ENCODE peak calls at places on chromosomes 5 and 9, in five cellular contexts. B, L, S, K and H are unnamed samples.

GRCh38 chr5:106595864-106596263 is 1074.9 kb downstream of the EFNA5 start:
- DNase-seq in B (no peak), L (no peak), S (no peak), K (no peak), H (no peak)

GRCh38 chr5:150571836-150572235 is 63.9 kb downstream of the NDST1 start:
- DNase-seq in B (no peak), L (no peak), S (no peak), K (no peak), H (no peak)

GRCh38 chr9:108844391-108844790 is 11.4 kb downstream of the ACTL7B start:
- DNase-seq in B (no peak), L (no peak), S (no peak), K (no peak), H (no peak)

GRCh38 chr5:161851691-161852299 is 3.9 kb downstream of the GABRA1 start:
- DNase-seq in B (peak; percentile 7), L (no peak), S (peak; percentile 3), K (no peak), H (no peak)

GRCh38 chr9:109806506-109807115 is 26.6 kb downstream of the PALM2AKAP2 start:
- DNase-seq in B (no peak), L (no peak), S (no peak), K (no peak), H (no peak)

GRCh38 chr5:72018158-72018803 is 89.0 kb upstream of the MAP1B start:
- DNase-seq in B (peak; percentile 74), L (peak; percentile 73), S (peak; percentile 39), K (peak; percentile 31), H (no peak)

GRCh38 chr9:2015581-2016410 is 649 bp downstream of the SMARCA2 start:
- DNase-seq in B (peak; percentile 36), L (peak; percentile 59), S (peak; percentile 71), K (peak; percentile 43), H (no peak)

GRCh38 chr5:121024416-121025311 is 560.6 kb downstream of the PRR16 start:
- DNase-seq in B (no peak), L (no peak), S (no peak), K (no peak), H (no peak)

GRCh38 chr5:73487815-73488214 is 10.4 kb upstream of the BTF3 start:
- DNase-seq in B (no peak), L (no peak), S (no peak), K (no peak), H (no peak)

GRCh38 chr5:169467382-169467781 is 116.2 kb upstream of the SPDL1 start:
- DNase-seq in B (peak; percentile 25), L (no peak), S (no peak), K (no peak), H (no peak)

GRCh38 chr9:98374385-98375051 is 119.1 kb upstream of the TBC1D2 start:
- DNase-seq in B (peak; percentile 84), L (no peak), S (no peak), K (no peak), H (no peak)

GRCh38 chr9:82421498-82421897 is 432.9 kb downstream of the SPATA31D1 start:
- DNase-seq in B (no peak), L (no peak), S (no peak), K (no peak), H (no peak)

GRCh38 chr9:73579823-73580222 is 428.2 kb downstream of the ANXA1 start:
- DNase-seq in B (no peak), L (no peak), S (no peak), K (no peak), H (no peak)

GRCh38 chr5:128913551-128913950 is 51.7 kb upstream of the SLC27A6 start:
- DNase-seq in B (no peak), L (no peak), S (no peak), K (no peak), H (no peak)

GRCh38 chr9:81032831-81033230 is 656.5 kb downstream of the TLE1 start:
- DNase-seq in B (no peak), L (no peak), S (no peak), K (no peak), H (no peak)

GRCh38 chr5:73273379-73274050 is 100.5 kb downstream of the TMEM174 start:
- DNase-seq in B (peak; percentile 83), L (no peak), S (no peak), K (no peak), H (no peak)

GRCh38 chr9:137751616-137752015 is 126.0 kb upstream of the CACNA1B start:
- DNase-seq in B (no peak), L (no peak), S (no peak), K (no peak), H (no peak)

DNA sequence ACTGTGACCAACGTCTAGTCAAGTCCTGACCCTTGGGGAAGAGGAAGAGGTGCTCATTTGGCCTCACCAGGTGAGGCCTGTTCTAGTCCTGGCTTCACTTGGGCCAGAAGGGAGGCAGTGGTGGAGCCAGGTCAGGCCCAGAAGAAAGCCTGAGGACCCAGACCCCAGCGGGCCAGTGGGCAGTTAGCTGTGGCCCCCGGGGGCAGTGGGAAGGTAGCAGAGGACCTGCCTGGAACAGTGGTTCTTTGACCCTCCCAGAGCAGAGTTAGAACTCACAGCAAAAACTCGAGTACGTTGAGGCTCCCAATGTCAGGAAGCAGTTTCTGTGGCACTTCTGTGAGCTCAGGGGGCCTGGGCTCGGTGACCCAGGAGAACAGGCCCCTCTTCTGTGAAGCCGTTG is 66.0 kb upstream of the GARNL3 start:
- DNase-seq in B (no peak), L (no peak), S (no peak), K (no peak), H (no peak)
- H3K27ac ChIP-seq in B (peak overlapping the region; percentile 64), L (no peak overlapping the region), S (no peak overlapping the region), K (no peak overlapping the region), H (peak overlapping the region; percentile 17)

DNA sequence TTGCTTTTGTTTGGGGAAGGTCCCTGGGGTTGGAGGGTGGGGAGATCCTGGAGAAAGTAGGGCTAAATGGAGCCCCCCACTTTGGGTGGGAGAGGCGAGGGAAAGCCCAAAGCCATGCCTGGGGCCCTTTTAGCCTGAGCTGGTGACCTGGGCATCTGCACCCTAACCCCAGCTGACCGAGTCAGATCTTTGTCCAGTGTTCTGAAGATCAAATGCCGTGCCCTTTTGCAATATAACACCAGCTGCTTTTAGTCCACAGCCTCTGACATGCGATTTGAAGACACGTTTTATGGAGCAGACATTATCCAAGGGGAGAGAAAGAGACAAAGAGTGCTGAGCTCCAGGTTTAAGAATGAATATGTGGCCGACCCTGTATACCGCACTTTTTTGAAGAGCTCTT is 416.5 kb downstream of the KDM4C start:
- DNase-seq in B (no peak), L (no peak), S (no peak), K (no peak), H (no peak)
- H3K27ac ChIP-seq in B (no peak overlapping the region), L (no peak overlapping the region), S (no peak overlapping the region), K (no peak overlapping the region), H (no peak overlapping the region)

GRCh38 chr5:148926207-148926606 is 99.8 kb downstream of the ADRB2 start:
- DNase-seq in B (no peak), L (no peak), S (no peak), K (no peak), H (no peak)

GRCh38 chr5:148927307-148927946 is 101.0 kb downstream of the ADRB2 start:
- DNase-seq in B (no peak), L (no peak), S (no peak), K (no peak), H (no peak)

GRCh38 chr5:148924817-148925216 is 98.4 kb downstream of the ADRB2 start:
- DNase-seq in B (no peak), L (no peak), S (no peak), K (no peak), H (no peak)

GRCh38 chr5:148931453-148932057 is 105.1 kb downstream of the ADRB2 start:
- DNase-seq in B (no peak), L (no peak), S (no peak), K (no peak), H (no peak)

GRCh38 chr5:148928141-148928540 is 101.7 kb downstream of the ADRB2 start:
- DNase-seq in B (no peak), L (no peak), S (no peak), K (no peak), H (no peak)
- H3K27ac ChIP-seq in B (no peak overlapping the region), L (no peak overlapping the region), S (no peak overlapping the region), K (no peak overlapping the region), H (no peak overlapping the region)

GRCh38 chr5:142316681-142317080 is 8.1 kb downstream of the SPRY4 start:
- DNase-seq in B (no peak), L (no peak), S (no peak), K (no peak), H (no peak)
- H3K27ac ChIP-seq in B (no peak overlapping the region), L (no peak overlapping the region), S (peak overlapping the region; percentile 80), K (no peak overlapping the region), H (no peak overlapping the region)

DNA sequence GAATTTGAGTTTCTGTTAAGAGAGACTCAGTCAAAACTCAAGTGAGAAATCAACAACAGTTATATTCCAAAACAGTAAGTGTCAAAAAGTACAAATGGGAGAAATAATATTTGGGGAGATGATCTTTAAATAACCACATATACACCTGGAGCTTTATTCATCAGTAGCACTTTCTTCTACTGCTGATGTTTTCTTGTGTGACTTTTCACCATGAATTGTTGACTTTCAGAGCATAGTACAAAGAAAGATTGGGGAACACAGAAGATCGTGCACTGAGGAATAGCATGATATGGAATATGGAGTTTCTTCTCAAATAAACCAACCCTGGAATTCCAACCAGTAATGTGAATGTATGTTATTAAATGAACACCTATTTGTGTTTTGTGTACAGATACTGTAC is 130.7 kb downstream of the MLLT3 start:
- DNase-seq in B (no peak), L (no peak), S (no peak), K (no peak), H (no peak)
- H3K27ac ChIP-seq in B (no peak overlapping the region), L (no peak overlapping the region), S (no peak overlapping the region), K (no peak overlapping the region), H (no peak overlapping the region)

GRCh38 chr9:134852906-134853654 is 27.5 kb upstream of the FCN2 start:
- DNase-seq in B (no peak), L (peak; percentile 9), S (no peak), K (no peak), H (no peak)

GRCh38 chr9:134855900-134856377 is 24.7 kb upstream of the FCN2 start:
- DNase-seq in B (no peak), L (no peak), S (no peak), K (no peak), H (no peak)

GRCh38 chr9:134855231-134855899 is 25.2 kb upstream of the FCN2 start:
- DNase-seq in B (no peak), L (peak; percentile 18), S (no peak), K (no peak), H (no peak)

GRCh38 chr9:134854541-134854981 is 26.0 kb upstream of the FCN2 start:
- DNase-seq in B (no peak), L (no peak), S (no peak), K (no peak), H (no peak)

DNA sequence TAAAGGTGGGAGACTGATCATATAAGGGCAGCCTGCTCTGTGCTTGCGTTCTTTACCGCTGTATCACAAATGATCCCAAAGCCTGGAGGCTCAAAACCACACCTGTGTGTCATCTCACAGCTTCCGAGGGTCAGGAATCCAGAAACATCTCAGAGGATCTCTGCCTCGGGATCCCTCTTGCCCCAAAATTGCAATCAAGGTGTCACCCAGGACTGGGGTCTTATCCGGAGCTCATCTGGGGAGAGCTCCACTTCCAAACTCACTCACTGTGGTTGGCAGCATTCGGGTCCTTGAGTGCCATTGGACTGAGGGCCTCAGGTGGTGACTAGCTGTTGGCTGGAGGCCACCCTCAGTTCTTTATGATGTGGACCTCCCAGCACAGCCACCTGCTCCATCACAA is 26.7 kb upstream of the FCN2 start:
- DNase-seq in B (no peak), L (no peak), S (no peak), K (no peak), H (no peak)
- H3K27ac ChIP-seq in B (no peak overlapping the region), L (no peak overlapping the region), S (no peak overlapping the region), K (no peak overlapping the region), H (no peak overlapping the region)